ENCODE peak calls at places on chromosome 16, in four cellular contexts. T is A673; O is HAP-1; W is naive thymus-derived CD4-positive, alpha-beta T cell. Y is an unnamed sample.

GRCh38 chr16:27239906-27240655 is 28.5 kb downstream of the NSMCE1 start:
- DNase-seq in T (no peak), O (no peak), W (no peak), Y (no peak)

GRCh38 chr16:80300456-80300855 is 240.3 kb upstream of the DYNLRB2 start:
- DNase-seq in T (no peak), O (no peak), W (no peak), Y (no peak)

GRCh38 chr16:87177627-87178026 is 139.6 kb downstream of the C16orf95 start:
- DNase-seq in T (no peak), O (no peak), W (no peak), Y (no peak)

GRCh38 chr16:86078121-86078600 is 179.2 kb downstream of the IRF8 start:
- DNase-seq in T (no peak), O (no peak), W (no peak), Y (no peak)

GRCh38 chr16:66035096-66035495 is 331.4 kb upstream of the CDH5 start:
- DNase-seq in T (no peak), O (no peak), W (no peak), Y (no peak)

GRCh38 chr16:87789437-87790277 is 23.9 kb upstream of the KLHDC4 start:
- DNase-seq in T (no peak), O (no peak), W (no peak), Y (peak; percentile 91)

GRCh38 chr16:46690281-46691178 is 1.1 kb downstream of the ORC6 start:
- DNase-seq in T (no peak), O (no peak), W (no peak), Y (no peak)

GRCh38 chr16:89467382-89467781 is 23.0 kb downstream of the ANKRD11 start:
- DNase-seq in T (no peak), O (no peak), W (no peak), Y (no peak)

GRCh38 chr16:88487920-88488842 is 35.1 kb downstream of the ZFPM1 start:
- DNase-seq in T (no peak), O (no peak), W (no peak), Y (no peak)

GRCh38 chr16:28308794-28309535 is 16.6 kb downstream of the SBK1 start:
- DNase-seq in T (no peak), O (no peak), W (no peak), Y (no peak)

GRCh38 chr16:50668368-50669008 is 12.6 kb downstream of the SNX20 start:
- DNase-seq in T (no peak), O (no peak), W (no peak), Y (peak; percentile 48)

GRCh38 chr16:50666658-50667496 is 14.2 kb downstream of the SNX20 start:
- DNase-seq in T (no peak), O (no peak), W (peak; percentile 36), Y (no peak)

GRCh38 chr16:4505356-4506153 is 29.4 kb downstream of the HMOX2 start:
- DNase-seq in T (no peak), O (no peak), W (peak; percentile 95), Y (no peak)

GRCh38 chr16:15498427-15499175 is 64.2 kb downstream of the BMERB1 start:
- DNase-seq in T (no peak), O (no peak), W (no peak), Y (no peak)

GRCh38 chr16:1019234-1019933 is 37.8 kb downstream of the SOX8 start:
- DNase-seq in T (peak; percentile 82), O (peak; percentile 28), W (no peak), Y (no peak)

GRCh38 chr16:35195864-35196216 is 1736.4 kb downstream of the TP53TG3F start:
- DNase-seq in T (no peak), O (no peak), W (no peak), Y (no peak)

GRCh38 chr16:1575578-1575977 is 36.3 kb downstream of the IFT140 start:
- DNase-seq in T (no peak), O (no peak), W (no peak), Y (no peak)

DNA sequence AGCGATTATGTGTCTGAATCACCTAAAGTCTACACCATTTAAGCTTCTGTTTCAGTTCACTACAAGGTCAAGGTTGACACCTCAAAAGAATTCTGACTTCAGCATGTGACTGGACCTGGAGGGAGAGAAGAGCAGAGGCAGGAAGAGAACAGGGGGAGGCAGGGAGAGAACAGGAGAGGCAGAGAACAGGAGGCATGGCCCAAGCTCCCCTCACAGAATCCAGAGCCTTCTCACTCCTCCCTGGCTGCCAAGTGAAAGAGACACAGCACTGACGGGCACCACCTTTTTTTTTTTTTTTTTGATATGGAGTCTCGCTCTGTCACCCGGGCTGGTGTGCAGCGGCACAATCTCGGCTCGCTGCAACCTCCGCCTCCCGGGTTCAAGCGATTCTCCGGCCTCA is 11.4 kb downstream of the GGA2 start:
- DNase-seq in T (no peak), O (no peak), W (no peak), Y (no peak)
- H3K4me1 ChIP-seq in T (peaks cover under 1% of the 10 kb centered on the region), O (peaks cover 8% of the 10 kb centered on the region), W (peaks cover 5% of the 10 kb centered on the region), Y (peaks cover 6% of the 10 kb centered on the region)

GRCh38 chr16:30723725-30724355 is 24.4 kb upstream of the PHKG2 start:
- DNase-seq in T (no peak), O (no peak), W (no peak), Y (no peak)
- H3K4me1 ChIP-seq in T (no peaks in the 10 kb centered on the region), O (peaks cover 12% of the 10 kb centered on the region), W (no peaks in the 10 kb centered on the region), Y (peaks cover 5% of the 10 kb centered on the region)

GRCh38 chr16:81473969-81474959 is 29.7 kb downstream of the CMIP start:
- DNase-seq in T (no peak), O (no peak), W (no peak), Y (no peak)
- H3K4me1 ChIP-seq in T (no peaks in the 10 kb centered on the region), O (peaks cover 2% of the 10 kb centered on the region), W (peaks cover 59% of the 10 kb centered on the region), Y (no peaks in the 10 kb centered on the region)

DNA sequence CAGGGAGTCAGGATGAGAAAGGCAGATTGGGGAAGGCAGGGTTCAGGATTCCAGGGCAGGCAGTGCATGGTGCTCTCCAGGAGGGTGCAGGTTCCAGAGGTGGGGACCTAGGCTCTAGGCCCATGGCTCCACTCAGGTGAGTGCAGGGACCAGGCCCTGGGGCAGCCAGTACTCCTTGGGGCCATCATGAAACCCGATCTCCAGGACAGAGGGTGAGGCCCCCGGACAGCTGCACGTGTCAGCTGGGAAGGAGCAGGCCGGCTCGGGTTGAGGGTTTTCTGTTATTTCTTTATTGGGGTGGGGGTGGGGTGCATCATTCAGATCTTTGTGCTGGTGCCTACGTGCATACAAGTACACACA is 1.3 kb upstream of the MTSS2 start:
- DNase-seq in T (no peak), O (no peak), W (no peak), Y (no peak)
- H3K4me1 ChIP-seq in T (peaks cover 28% of the 10 kb centered on the region), O (no peaks in the 10 kb centered on the region), W (no peaks in the 10 kb centered on the region), Y (peaks cover 30% of the 10 kb centered on the region)

DNA sequence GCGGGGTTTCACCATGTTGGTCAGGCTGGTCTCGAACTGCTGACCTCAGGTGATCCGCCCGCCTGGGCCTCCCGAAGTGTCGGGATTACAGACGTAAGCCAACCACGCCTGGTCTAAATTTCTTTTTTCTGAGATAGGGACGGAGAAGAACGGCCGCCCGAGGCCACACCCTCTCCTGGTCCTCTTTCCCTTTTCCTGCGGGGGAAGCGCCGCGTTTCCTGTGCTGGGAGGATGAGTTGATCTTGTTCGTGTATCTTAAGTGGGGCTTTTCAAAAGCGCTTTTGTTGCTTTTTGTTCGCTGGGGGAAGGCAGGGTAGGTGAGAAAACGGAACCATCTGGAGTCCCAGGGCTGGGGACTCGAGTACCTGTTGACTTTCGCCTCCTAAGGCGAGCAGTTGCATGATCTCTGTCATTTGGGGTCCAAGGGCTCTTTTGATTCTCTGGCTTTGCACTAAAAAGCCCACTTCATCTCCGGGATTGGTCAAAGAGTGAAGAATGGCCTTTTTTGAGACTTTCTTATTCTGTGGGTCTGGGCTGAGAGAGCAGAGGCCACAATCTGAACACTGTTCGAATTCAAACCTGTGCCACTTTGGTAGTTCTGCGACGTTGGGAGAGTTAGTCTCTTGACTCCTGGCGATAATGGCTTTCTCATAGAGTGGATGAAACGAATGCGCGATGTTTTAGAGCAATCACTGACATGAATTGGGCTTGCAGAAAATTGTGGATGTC is 1.3 kb downstream of the FUS start:
- DNase-seq in T (peak; percentile 56), O (no peak), W (no peak), Y (no peak)
- H3K4me1 ChIP-seq in T (peaks cover 18% of the 10 kb centered on the region), O (peaks cover 13% of the 10 kb centered on the region), W (peaks cover 67% of the 10 kb centered on the region), Y (peaks cover 22% of the 10 kb centered on the region)

DNA sequence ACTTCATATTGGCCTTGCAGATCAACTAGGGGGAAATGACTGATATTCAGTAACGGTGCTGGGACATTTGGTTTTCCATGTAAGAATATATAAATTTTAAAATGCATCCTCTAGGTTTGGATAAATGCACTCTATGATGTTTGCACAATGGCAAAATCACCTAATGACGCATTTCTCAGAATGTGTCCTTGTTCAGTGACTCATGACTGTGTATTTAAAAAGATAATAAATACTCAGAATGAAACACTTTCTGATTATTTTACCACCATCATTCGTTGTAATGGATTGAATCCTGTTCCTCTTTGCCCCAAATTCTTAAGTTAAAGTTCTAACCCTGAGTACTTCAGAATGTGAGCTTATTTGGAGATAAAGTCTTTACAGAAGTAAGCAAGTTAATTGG is 17.2 kb upstream of the ADGRG1 start:
- DNase-seq in T (no peak), O (no peak), W (no peak), Y (no peak)
- H3K4me1 ChIP-seq in T (peaks cover 3% of the 10 kb centered on the region), O (peaks cover 4% of the 10 kb centered on the region), W (peaks cover 43% of the 10 kb centered on the region), Y (peaks cover 30% of the 10 kb centered on the region)

DNA sequence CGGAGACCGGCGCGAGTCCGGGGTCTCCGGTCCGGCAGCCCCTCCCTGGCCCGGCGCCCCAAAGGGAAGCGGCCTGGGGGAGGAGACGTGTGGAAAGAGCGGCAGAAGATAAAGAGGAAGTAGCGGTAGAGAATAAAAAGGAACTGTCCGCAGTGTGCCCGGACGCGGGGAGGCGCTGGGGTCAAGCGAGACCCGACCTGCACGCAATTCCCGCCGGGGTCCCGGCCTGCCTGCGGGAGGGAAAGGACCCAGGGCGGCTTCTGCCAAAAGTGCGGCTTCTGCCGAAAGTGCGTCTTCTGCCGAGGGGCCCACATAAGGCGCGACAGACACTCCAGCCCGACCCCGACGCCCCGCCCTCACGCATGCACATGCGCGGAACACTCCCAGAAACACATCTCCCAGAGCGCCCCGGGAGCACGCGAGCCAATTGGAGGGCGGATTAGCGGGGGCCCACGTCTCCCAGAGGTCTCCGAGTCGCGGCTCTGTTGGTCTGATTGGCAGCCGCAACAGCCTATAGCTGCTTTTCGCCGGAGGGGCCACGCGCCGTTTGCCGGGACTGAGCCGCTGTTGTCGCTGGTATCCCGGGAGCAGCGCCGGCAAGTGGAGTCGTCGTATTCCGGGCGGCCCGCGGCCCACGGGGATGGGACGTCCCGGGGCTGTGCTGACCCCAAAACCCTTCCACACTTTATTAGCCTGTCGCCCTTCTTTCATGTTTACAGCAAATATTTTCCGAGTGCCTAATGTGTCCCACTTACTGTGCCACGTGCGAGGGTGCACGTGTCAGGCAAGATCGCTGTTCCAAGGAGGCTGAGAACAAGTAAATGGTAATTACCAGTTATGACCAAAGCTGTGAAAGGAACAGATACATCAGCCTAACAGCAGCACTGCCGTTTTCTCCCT is 8.0 kb upstream of the MEFV start:
- DNase-seq in T (peak; percentile 99), O (peak; percentile 97), W (peak; percentile 96), Y (peak; percentile 95)
- H3K4me1 ChIP-seq in T (no peaks in the 10 kb centered on the region), O (peaks cover 5% of the 10 kb centered on the region), W (peaks cover 20% of the 10 kb centered on the region), Y (no peaks in the 10 kb centered on the region)

GRCh38 chr16:30688701-30689100 is 10.3 kb upstream of the SRCAP start:
- DNase-seq in T (no peak), O (no peak), W (no peak), Y (no peak)

GRCh38 chr16:30697264-30698138 is 1.5 kb upstream of the SRCAP start:
- DNase-seq in T (no peak), O (peak; percentile 8), W (no peak), Y (peak; percentile 28)

GRCh38 chr16:30691907-30692306 is 7.1 kb upstream of the SRCAP start:
- DNase-seq in T (no peak), O (no peak), W (no peak), Y (no peak)

GRCh38 chr16:30694926-30695678 is 3.9 kb upstream of the SRCAP start:
- DNase-seq in T (no peak), O (no peak), W (no peak), Y (no peak)

GRCh38 chr16:30692381-30693074 is 6.4 kb upstream of the SRCAP start:
- DNase-seq in T (no peak), O (no peak), W (no peak), Y (no peak)
- H3K4me1 ChIP-seq in T (peaks cover 7% of the 10 kb centered on the region), O (peaks cover 7% of the 10 kb centered on the region), W (peaks cover 3% of the 10 kb centered on the region), Y (peaks cover 8% of the 10 kb centered on the region)